ENCODE peak calls at places on chromosomes 5 and 9, in five cellular contexts. R is cardiac muscle cell, B is Panc1, U is MM.1S, L is HFFc6. K is an unnamed sample.

GRCh38 chr5:71998746-71999145 is 108.5 kb upstream of the MAP1B start:
- DNase-seq in R (no peak), B (no peak), U (no peak), L (no peak), K (no peak)

GRCh38 chr9:7691909-7692308 is 107.7 kb downstream of the DMAC1 start:
- DNase-seq in R (no peak), B (no peak), U (no peak), L (no peak), K (no peak)

GRCh38 chr9:121269030-121269887 is 1.3 kb downstream of the GSN start:
- DNase-seq in R (no peak), B (no peak), U (no peak), L (peak), K (no peak)

GRCh38 chr5:118981783-118982182 is 6.6 kb downstream of the DTWD2 start:
- DNase-seq in R (no peak), B (no peak), U (no peak), L (no peak), K (no peak)

GRCh38 chr9:126436545-126437269 is 110.1 kb downstream of the MVB12B start:
- DNase-seq in R (no peak), B (no peak), U (no peak), L (peak), K (no peak)

GRCh38 chr5:107576736-107577440 is 93.8 kb downstream of the EFNA5 start:
- DNase-seq in R (no peak), B (no peak), U (no peak), L (no peak), K (no peak)

GRCh38 chr9:122336836-122337560 is 33.8 kb upstream of the PTGS1 start:
- DNase-seq in R (no peak), B (no peak), U (no peak), L (no peak), K (no peak)

GRCh38 chr5:109413463-109413862 is 3.7 kb upstream of the PJA2 start:
- DNase-seq in R (peak), B (no peak), U (no peak), L (peak), K (no peak)

GRCh38 chr5:34914671-34915138 is 599 bp downstream of the RAD1 start:
- DNase-seq in R (no peak), B (no peak), U (peak), L (peak), K (peak)

GRCh38 chr9:127758843-127759242 is 19.6 kb downstream of the SH2D3C start:
- DNase-seq in R (no peak), B (no peak), U (no peak), L (no peak), K (no peak)

GRCh38 chr9:88980732-88981336 is 10.4 kb upstream of the S1PR3 start:
- DNase-seq in R (no peak), B (no peak), U (no peak), L (peak), K (no peak)

GRCh38 chr9:4983541-4984165 is 1.4 kb upstream of the JAK2 start:
- DNase-seq in R (no peak), B (no peak), U (no peak), L (no peak), K (no peak)

GRCh38 chr5:176894298-176894697 is 4.8 kb downstream of the HK3 start:
- DNase-seq in R (no peak), B (no peak), U (no peak), L (no peak), K (no peak)

GRCh38 chr5:179880066-179880650 is 21.5 kb upstream of the MRNIP start:
- DNase-seq in R (no peak), B (no peak), U (no peak), L (no peak), K (no peak)

GRCh38 chr9:37262410-37262809 is 142.0 kb downstream of the ZCCHC7 start:
- DNase-seq in R (peak), B (no peak), U (no peak), L (peak), K (no peak)

GRCh38 chr9:134972140-134972539 is 54.4 kb upstream of the FCN1 start:
- DNase-seq in R (no peak), B (no peak), U (no peak), L (no peak), K (no peak)

GRCh38 chr5:7650755-7651154 is 200.2 kb downstream of the CFAP90 start:
- DNase-seq in R (no peak), B (no peak), U (no peak), L (no peak), K (no peak)

GRCh38 chr5:155260798-155261197 is 247.2 kb downstream of the KIF4B start:
- DNase-seq in R (peak), B (no peak), U (peak), L (no peak), K (peak)

GRCh38 chr9:116087246-116087645 is 66.3 kb upstream of the PAPPA start:
- DNase-seq in R (peak), B (no peak), U (no peak), L (no peak), K (no peak)

K was measured in Caco-2.